ENCODE peak calls at places on chromosomes 4 and X, in nine cellular contexts. H is heart right ventricle, B is cardiac muscle cell, Q is psoas muscle, E is dorsolateral prefrontal cortex, J is astrocyte of the spinal cord, L is AG04449, Z is OCI-LY7, O is lower lobe of right lung. A is an unnamed sample.

GRCh38 chrX:51894697-51895336 is 1.4 kb downstream of the MAGED1 start:
- DNase-seq in H (peak), L (no peak), B (peak), J (peak), Z (no peak), Q (peak), O (no peak), E (peak), A (peak)

GRCh38 chr4:75555294-75556164 is at the start of gene ODAPH:
- DNase-seq in H (no peak), E (no peak), Q (no peak), B (no peak), J (peak), Z (no peak), O (no peak), L (no peak), A (no peak)

GRCh38 chr4:24988776-24989175 is 42.0 kb downstream of the LGI2 start:
- DNase-seq in O (no peak), Q (no peak), H (no peak), Z (no peak), J (no peak), E (no peak), B (peak), L (no peak), A (peak)

GRCh38 chrX:50459615-50460014 is 11.0 kb downstream of the DGKK start:
- DNase-seq in Z (no peak), Q (no peak), H (no peak), E (no peak), L (no peak), O (no peak), J (no peak), B (no peak), A (no peak)

GRCh38 chr4:92825186-92825715 is 521.5 kb downstream of the GRID2 start:
- DNase-seq in Z (no peak), O (no peak), E (no peak), J (no peak), B (no peak), L (no peak), H (no peak), Q (no peak), A (no peak)

GRCh38 chrX:46929439-46930018 is 17.3 kb downstream of the JADE3 start:
- DNase-seq in Q (no peak), Z (no peak), L (no peak), E (no peak), O (no peak), H (no peak), J (peak), B (peak), A (peak)

GRCh38 chrX:105150036-105150435 is 70.5 kb downstream of the TEX13A start:
- DNase-seq in H (no peak), L (no peak), E (no peak), Z (no peak), B (no peak), Q (no peak), O (no peak), J (no peak), A (no peak)

GRCh38 chr4:25842229-25842840 is 20.5 kb downstream of the SEL1L3 start:
- DNase-seq in J (no peak), Z (peak), L (no peak), Q (no peak), O (no peak), H (no peak), E (no peak), B (no peak), A (no peak)

GRCh38 chr4:112978691-112979472 is 70.6 kb upstream of the ANK2 start:
- DNase-seq in O (no peak), B (no peak), Q (no peak), L (no peak), E (no peak), H (no peak), Z (no peak), J (peak), A (peak)

GRCh38 chr4:122639181-122639580 is 18.3 kb upstream of the IL21 start:
- DNase-seq in B (no peak), E (no peak), Z (no peak), L (no peak), O (no peak), Q (no peak), J (no peak), H (no peak), A (no peak)

GRCh38 chr4:163638909-163639308 is 144.4 kb downstream of the TMA16 start:
- DNase-seq in J (no peak), Q (no peak), E (no peak), O (no peak), H (no peak), L (no peak), B (no peak), Z (no peak), A (no peak)

GRCh38 chr4:137819964-137820383 is 287.7 kb upstream of the PCDH18 start:
- DNase-seq in B (peak), L (no peak), J (peak), H (no peak), E (no peak), Q (no peak), Z (peak), O (no peak), A (peak)

GRCh38 chr4:83255584-83255983 is 29.0 kb downstream of the COQ2 start:
- DNase-seq in Q (no peak), J (peak), Z (no peak), B (peak), H (no peak), O (no peak), E (no peak), L (peak), A (peak)

GRCh38 chr4:78710536-78710935 is 65.6 kb upstream of the BMP2K start:
- DNase-seq in Z (no peak), O (no peak), L (no peak), J (no peak), H (no peak), E (no peak), B (no peak), Q (no peak), A (peak)

GRCh38 chr4:40842318-40842717 is 92.6 kb downstream of the NSUN7 start:
- DNase-seq in E (no peak), Z (no peak), Q (peak), B (no peak), O (no peak), L (no peak), J (no peak), H (no peak), A (no peak)

GRCh38 chr4:64911846-64912245 is 502.6 kb upstream of the TECRL start:
- DNase-seq in B (no peak), J (no peak), O (no peak), H (no peak), L (no peak), E (no peak), Q (no peak), Z (no peak), A (no peak)

GRCh38 chr4:2450394-2451035 is 18.4 kb upstream of the RNF4 start:
- DNase-seq in H (no peak), Q (peak), Z (no peak), L (no peak), J (no peak), E (no peak), B (no peak), O (no peak), A (no peak)

GRCh38 chrX:22134681-22135080 is 102.6 kb downstream of the PHEX start:
- DNase-seq in Q (no peak), L (peak), E (no peak), H (no peak), O (no peak), B (peak), Z (no peak), J (peak), A (peak)

GRCh38 chrX:133440797-133441163 is 25.5 kb upstream of the GPC4 start:
- DNase-seq in E (no peak), Z (no peak), J (no peak), Q (no peak), H (no peak), O (no peak), L (no peak), B (no peak), A (no peak)

GRCh38 chrX:133440081-133440796 is 24.9 kb upstream of the GPC4 start:
- DNase-seq in Q (no peak), H (no peak), L (no peak), O (no peak), B (no peak), E (no peak), J (no peak), Z (no peak), A (no peak)

GRCh38 chrX:133448512-133449076 is 33.3 kb upstream of the GPC4 start:
- DNase-seq in Z (no peak), Q (no peak), O (no peak), E (no peak), L (no peak), J (peak), B (peak), H (no peak), A (no peak)

GRCh38 chrX:133444196-133444595 is 28.9 kb upstream of the GPC4 start:
- DNase-seq in J (peak), E (no peak), B (no peak), L (no peak), O (no peak), Z (no peak), Q (no peak), H (no peak), A (no peak)

GRCh38 chrX:133444952-133445831 is 29.9 kb upstream of the GPC4 start:
- DNase-seq in B (peak), E (no peak), O (no peak), Q (no peak), H (no peak), J (peak), L (no peak), Z (no peak), A (no peak)
- H3K4me3 ChIP-seq in B (peak), E (peak), O (peak), Q (peak), H (peak), J (peak), L (peak), Z (no peak), A (no peak)

DNA sequence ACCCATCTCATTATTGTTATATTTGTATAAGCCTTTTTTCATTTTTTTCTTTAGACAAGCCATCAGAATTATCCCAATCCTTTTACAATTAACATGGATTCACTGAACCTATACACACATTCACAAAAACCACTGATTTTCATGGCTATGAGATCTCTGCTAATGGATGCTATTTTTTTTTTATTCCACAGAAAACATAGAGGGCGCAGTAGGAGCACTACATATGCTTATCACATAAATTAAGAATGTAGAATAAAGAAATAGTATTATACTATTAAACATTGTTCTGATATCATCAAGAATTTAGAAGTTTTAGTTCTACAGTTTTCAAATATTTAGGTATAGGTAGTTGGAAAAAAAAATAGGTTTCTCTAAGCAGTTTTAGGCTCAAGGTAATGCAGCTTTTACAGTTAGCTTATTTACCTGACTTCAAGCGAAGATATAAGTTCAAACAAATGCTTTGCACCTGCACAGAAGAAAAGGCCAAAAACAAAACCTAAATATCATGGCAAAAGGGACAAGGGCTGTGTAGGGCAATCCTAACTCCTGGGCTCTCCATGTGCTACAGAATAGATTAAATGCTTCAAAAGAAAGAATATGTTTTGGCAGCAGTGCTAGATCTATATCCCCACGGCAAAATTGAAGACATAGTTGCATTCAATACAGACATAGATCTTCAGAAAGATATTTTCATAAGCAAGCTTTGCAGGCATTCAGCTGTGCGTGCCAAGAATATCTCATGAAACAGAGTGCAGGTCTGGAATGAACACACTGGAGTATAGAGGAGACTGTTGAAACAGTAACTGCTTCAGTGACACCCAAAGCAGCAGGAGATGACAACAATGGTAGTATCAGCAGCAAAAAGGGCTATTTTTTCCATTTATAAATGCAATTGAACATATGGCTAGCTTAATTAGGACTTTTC is 1477.1 kb downstream of the ARAP2 start:
- DNase-seq in Q (no peak), J (no peak), L (no peak), H (no peak), E (no peak), O (no peak), B (no peak), Z (no peak), A (no peak)
- TF ChIP-seq CTCF in Q (no peak), J (no peak), L (no peak), H (no peak), E (no peak), O (no peak), B (no peak), Z (peak), A (no peak)

GRCh38 chr4:184028571-184028996 is 123.5 kb downstream of the STOX2 start:
- DNase-seq in B (no peak), Z (peak), J (no peak), E (no peak), H (no peak), Q (no peak), L (no peak), O (peak), A (no peak)
- H3K4me3 ChIP-seq in B (no peak), Z (no peak), J (no peak), E (peak), H (peak), Q (peak), L (peak), O (peak), A (no peak)

GRCh38 chr4:118740869-118741268 is 55.7 kb downstream of the METTL14 start:
- DNase-seq in H (no peak), B (peak), J (no peak), Z (peak), L (no peak), O (no peak), E (no peak), Q (no peak), A (peak)
- TF ChIP-seq CTCF in H (peak), B (peak), J (peak), Z (peak), L (no peak), O (peak), E (peak), Q (peak), A (no peak)

GRCh38 chr4:185145572-185145971 is 2.5 kb downstream of the SLC25A4 start:
- DNase-seq in B (peak), E (peak), Q (peak), H (peak), Z (no peak), L (no peak), J (no peak), O (no peak), A (peak)

GRCh38 chr4:185142911-185143595 is at the start of gene SLC25A4:
- DNase-seq in L (no peak), J (peak), H (peak), E (peak), Q (peak), B (peak), Z (peak), O (peak), A (peak)

GRCh38 chr4:185143596-185143969 is 517 bp downstream of the SLC25A4 start:
- DNase-seq in Q (peak), L (no peak), H (peak), O (peak), J (peak), Z (peak), B (peak), E (peak), A (no peak)

GRCh38 chr4:185142563-185142910 is 529 bp upstream of the SLC25A4 start:
- DNase-seq in Q (no peak), B (no peak), E (no peak), Z (no peak), J (no peak), H (no peak), O (no peak), L (no peak), A (no peak)

DNA sequence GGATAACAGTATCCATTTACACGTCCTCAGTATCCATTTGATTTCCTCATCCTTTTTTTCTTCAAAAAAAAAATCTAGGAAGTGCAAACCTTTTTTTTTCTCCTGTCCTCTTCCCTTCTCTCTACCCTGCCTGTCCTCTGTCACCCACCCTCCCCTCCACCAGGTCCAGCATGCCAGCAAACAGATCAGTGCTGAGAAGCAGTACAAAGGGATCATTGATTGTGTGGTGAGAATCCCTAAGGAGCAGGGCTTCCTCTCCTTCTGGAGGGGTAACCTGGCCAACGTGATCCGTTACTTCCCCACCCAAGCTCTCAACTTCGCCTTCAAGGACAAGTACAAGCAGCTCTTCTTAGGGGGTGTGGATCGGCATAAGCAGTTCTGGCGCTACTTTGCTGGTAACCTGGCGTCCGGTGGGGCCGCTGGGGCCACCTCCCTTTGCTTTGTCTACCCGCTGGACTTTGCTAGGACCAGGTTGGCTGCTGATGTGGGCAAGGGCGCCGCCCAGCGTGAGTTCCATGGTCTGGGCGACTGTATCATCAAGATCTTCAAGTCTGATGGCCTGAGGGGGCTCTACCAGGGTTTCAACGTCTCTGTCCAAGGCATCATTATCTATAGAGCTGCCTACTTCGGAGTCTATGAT is 1.7 kb downstream of the SLC25A4 start:
- DNase-seq in Z (no peak), E (no peak), L (no peak), J (no peak), Q (peak), O (no peak), B (no peak), H (no peak), A (no peak)
- H3K4me3 ChIP-seq in Z (no peak), E (peak), L (no peak), J (no peak), Q (peak), O (peak), B (peak), H (peak), A (no peak)

GRCh38 chr4:8585721-8586161 is 5.5 kb downstream of the GPR78 start:
- DNase-seq in J (no peak), Q (peak), B (no peak), E (no peak), Z (no peak), O (peak), H (no peak), L (no peak), A (no peak)

GRCh38 chr4:8586671-8587468 is 5.7 kb upstream of the CPZ start:
- DNase-seq in H (no peak), L (no peak), B (no peak), Q (peak), Z (peak), O (peak), E (no peak), J (no peak), A (no peak)

GRCh38 chr4:8586246-8586645 is 6.1 kb downstream of the GPR78 start:
- DNase-seq in J (no peak), Q (no peak), B (no peak), Z (no peak), O (no peak), H (no peak), E (no peak), L (no peak), A (no peak)

GRCh38 chr4:8583655-8584025 is 3.4 kb downstream of the GPR78 start:
- DNase-seq in J (no peak), L (no peak), B (no peak), H (no peak), Q (no peak), Z (no peak), E (no peak), O (no peak), A (no peak)

GRCh38 chr4:8585186-8585585 is 5.0 kb downstream of the GPR78 start:
- DNase-seq in E (no peak), Z (no peak), H (no peak), J (no peak), L (no peak), O (no peak), B (no peak), Q (peak), A (no peak)
- TF ChIP-seq CTCF in E (no peak), Z (no peak), H (no peak), J (no peak), L (no peak), O (no peak), B (no peak), Q (no peak), A (no peak)